ENCODE peak calls at places on chromosomes 6 and 20, in ten cellular contexts. One of them, this sample, is unnamed.

GRCh38 chr6:113607821-113608545 is 249.2 kb upstream of the MARCKS start:
- DNase-seq in left ventricle myocardium superior: no peak
- DNase-seq in COR-L47: no peak
- DNase-seq in dorsolateral prefrontal cortex: no peak
- DNase-seq in progenitor cell of endocrine pancreas: no peak
- DNase-seq in brain microvascular endothelial cell: no peak
- DNase-seq in Calu3: no peak
- DNase-seq in amniotic stem cell: no peak
- DNase-seq in nephron progenitor cell: no peak
- DNase-seq in breast epithelium: no peak
- DNase-seq in this sample: no peak

GRCh38 chr20:44028868-44029847 is 114.5 kb downstream of the TOX2 start:
- DNase-seq in left ventricle myocardium superior: no peak
- DNase-seq in COR-L47: no peak
- DNase-seq in dorsolateral prefrontal cortex: no peak
- DNase-seq in progenitor cell of endocrine pancreas: no peak
- DNase-seq in brain microvascular endothelial cell: no peak
- DNase-seq in Calu3: no peak
- DNase-seq in amniotic stem cell: no peak
- DNase-seq in nephron progenitor cell: no peak
- DNase-seq in breast epithelium: no peak
- DNase-seq in this sample: no peak

GRCh38 chr20:13883425-13883824 is 98.6 kb downstream of the NDUFAF5 start:
- DNase-seq in left ventricle myocardium superior: no peak
- DNase-seq in COR-L47: peak
- DNase-seq in dorsolateral prefrontal cortex: no peak
- DNase-seq in progenitor cell of endocrine pancreas: no peak
- DNase-seq in brain microvascular endothelial cell: no peak
- DNase-seq in Calu3: no peak
- DNase-seq in amniotic stem cell: no peak
- DNase-seq in nephron progenitor cell: no peak
- DNase-seq in breast epithelium: no peak
- DNase-seq in this sample: no peak

GRCh38 chr6:133888931-133889556 is at the start of gene TCF21:
- DNase-seq in left ventricle myocardium superior: peak
- DNase-seq in COR-L47: no peak
- DNase-seq in dorsolateral prefrontal cortex: no peak
- DNase-seq in progenitor cell of endocrine pancreas: no peak
- DNase-seq in brain microvascular endothelial cell: no peak
- DNase-seq in Calu3: no peak
- DNase-seq in amniotic stem cell: peak
- DNase-seq in nephron progenitor cell: peak
- DNase-seq in breast epithelium: no peak
- DNase-seq in this sample: peak

GRCh38 chr6:80767808-80768207 is 661.3 kb downstream of the BCKDHB start:
- DNase-seq in left ventricle myocardium superior: peak
- DNase-seq in COR-L47: no peak
- DNase-seq in dorsolateral prefrontal cortex: no peak
- DNase-seq in progenitor cell of endocrine pancreas: no peak
- DNase-seq in brain microvascular endothelial cell: peak
- DNase-seq in Calu3: peak
- DNase-seq in amniotic stem cell: peak
- DNase-seq in nephron progenitor cell: no peak
- DNase-seq in breast epithelium: no peak
- DNase-seq in this sample: peak

GRCh38 chr6:47242483-47243386 is 67.0 kb downstream of the TNFRSF21 start:
- DNase-seq in left ventricle myocardium superior: peak
- DNase-seq in COR-L47: peak
- DNase-seq in dorsolateral prefrontal cortex: peak
- DNase-seq in progenitor cell of endocrine pancreas: no peak
- DNase-seq in brain microvascular endothelial cell: peak
- DNase-seq in Calu3: peak
- DNase-seq in amniotic stem cell: peak
- DNase-seq in nephron progenitor cell: peak
- DNase-seq in breast epithelium: peak
- DNase-seq in this sample: peak

GRCh38 chr6:34143196-34143883 is 2.5 kb downstream of the GRM4 start:
- DNase-seq in left ventricle myocardium superior: no peak
- DNase-seq in COR-L47: no peak
- DNase-seq in dorsolateral prefrontal cortex: no peak
- DNase-seq in progenitor cell of endocrine pancreas: no peak
- DNase-seq in brain microvascular endothelial cell: no peak
- DNase-seq in Calu3: no peak
- DNase-seq in amniotic stem cell: no peak
- DNase-seq in nephron progenitor cell: no peak
- DNase-seq in breast epithelium: no peak
- DNase-seq in this sample: no peak

GRCh38 chr20:14445902-14446301 is 108.5 kb upstream of the FLRT3 start:
- DNase-seq in left ventricle myocardium superior: no peak
- DNase-seq in COR-L47: no peak
- DNase-seq in dorsolateral prefrontal cortex: no peak
- DNase-seq in progenitor cell of endocrine pancreas: no peak
- DNase-seq in brain microvascular endothelial cell: no peak
- DNase-seq in Calu3: no peak
- DNase-seq in amniotic stem cell: no peak
- DNase-seq in nephron progenitor cell: no peak
- DNase-seq in breast epithelium: no peak
- DNase-seq in this sample: no peak

GRCh38 chr20:32645134-32645533 is 28.6 kb downstream of the C20orf203 start:
- DNase-seq in left ventricle myocardium superior: no peak
- DNase-seq in COR-L47: no peak
- DNase-seq in dorsolateral prefrontal cortex: no peak
- DNase-seq in progenitor cell of endocrine pancreas: no peak
- DNase-seq in brain microvascular endothelial cell: no peak
- DNase-seq in Calu3: no peak
- DNase-seq in amniotic stem cell: no peak
- DNase-seq in nephron progenitor cell: no peak
- DNase-seq in breast epithelium: no peak
- DNase-seq in this sample: no peak

GRCh38 chr6:30725713-30726505 is 5.8 kb downstream of the TUBB start:
- DNase-seq in left ventricle myocardium superior: no peak
- DNase-seq in COR-L47: no peak
- DNase-seq in dorsolateral prefrontal cortex: no peak
- DNase-seq in progenitor cell of endocrine pancreas: no peak
- DNase-seq in brain microvascular endothelial cell: no peak
- DNase-seq in Calu3: no peak
- DNase-seq in amniotic stem cell: no peak
- DNase-seq in nephron progenitor cell: no peak
- DNase-seq in breast epithelium: no peak
- DNase-seq in this sample: peak

GRCh38 chr20:44891826-44892225 is 6.3 kb downstream of the YWHAB start:
- DNase-seq in left ventricle myocardium superior: no peak
- DNase-seq in COR-L47: no peak
- DNase-seq in dorsolateral prefrontal cortex: no peak
- DNase-seq in progenitor cell of endocrine pancreas: no peak
- DNase-seq in brain microvascular endothelial cell: no peak
- DNase-seq in Calu3: no peak
- DNase-seq in amniotic stem cell: no peak
- DNase-seq in nephron progenitor cell: no peak
- DNase-seq in breast epithelium: no peak
- DNase-seq in this sample: no peak

GRCh38 chr20:60057866-60058807 is 99.9 kb downstream of the CDH26 start:
- DNase-seq in left ventricle myocardium superior: peak
- DNase-seq in COR-L47: no peak
- DNase-seq in dorsolateral prefrontal cortex: no peak
- DNase-seq in progenitor cell of endocrine pancreas: no peak
- DNase-seq in brain microvascular endothelial cell: peak
- DNase-seq in Calu3: no peak
- DNase-seq in amniotic stem cell: no peak
- DNase-seq in nephron progenitor cell: peak
- DNase-seq in breast epithelium: no peak
- DNase-seq in this sample: peak

GRCh38 chr20:15396900-15397299 is 1059.5 kb upstream of the FLRT3 start:
- DNase-seq in left ventricle myocardium superior: no peak
- DNase-seq in COR-L47: no peak
- DNase-seq in dorsolateral prefrontal cortex: no peak
- DNase-seq in progenitor cell of endocrine pancreas: no peak
- DNase-seq in brain microvascular endothelial cell: peak
- DNase-seq in Calu3: no peak
- DNase-seq in amniotic stem cell: no peak
- DNase-seq in nephron progenitor cell: no peak
- DNase-seq in breast epithelium: no peak
- DNase-seq in this sample: no peak

GRCh38 chr20:5393218-5393870 is 76.6 kb upstream of the PROKR2 start:
- DNase-seq in left ventricle myocardium superior: no peak
- DNase-seq in COR-L47: no peak
- DNase-seq in dorsolateral prefrontal cortex: no peak
- DNase-seq in progenitor cell of endocrine pancreas: no peak
- DNase-seq in brain microvascular endothelial cell: no peak
- DNase-seq in Calu3: no peak
- DNase-seq in amniotic stem cell: no peak
- DNase-seq in nephron progenitor cell: no peak
- DNase-seq in breast epithelium: no peak
- DNase-seq in this sample: no peak

GRCh38 chr6:43499028-43499815 is 10.9 kb downstream of the LRRC73 start:
- DNase-seq in left ventricle myocardium superior: no peak
- DNase-seq in COR-L47: no peak
- DNase-seq in dorsolateral prefrontal cortex: no peak
- DNase-seq in progenitor cell of endocrine pancreas: no peak
- DNase-seq in brain microvascular endothelial cell: no peak
- DNase-seq in Calu3: no peak
- DNase-seq in amniotic stem cell: no peak
- DNase-seq in nephron progenitor cell: no peak
- DNase-seq in breast epithelium: no peak
- DNase-seq in this sample: no peak

GRCh38 chr20:20233041-20233514 is 134.8 kb upstream of the INSM1 start:
- DNase-seq in left ventricle myocardium superior: no peak
- DNase-seq in COR-L47: no peak
- DNase-seq in dorsolateral prefrontal cortex: no peak
- DNase-seq in progenitor cell of endocrine pancreas: no peak
- DNase-seq in brain microvascular endothelial cell: no peak
- DNase-seq in Calu3: no peak
- DNase-seq in amniotic stem cell: no peak
- DNase-seq in nephron progenitor cell: no peak
- DNase-seq in breast epithelium: no peak
- DNase-seq in this sample: no peak

GRCh38 chr6:157991067-157991432 is 9.4 kb downstream of the SYNJ2 start:
- DNase-seq in left ventricle myocardium superior: no peak
- DNase-seq in COR-L47: no peak
- DNase-seq in dorsolateral prefrontal cortex: no peak
- DNase-seq in progenitor cell of endocrine pancreas: no peak
- DNase-seq in brain microvascular endothelial cell: no peak
- DNase-seq in Calu3: no peak
- DNase-seq in amniotic stem cell: no peak
- DNase-seq in nephron progenitor cell: no peak
- DNase-seq in breast epithelium: no peak
- DNase-seq in this sample: no peak

GRCh38 chr6:46302816-46303215 is 132.0 kb upstream of the ENPP5 start:
- DNase-seq in left ventricle myocardium superior: no peak
- DNase-seq in COR-L47: no peak
- DNase-seq in dorsolateral prefrontal cortex: no peak
- DNase-seq in progenitor cell of endocrine pancreas: no peak
- DNase-seq in brain microvascular endothelial cell: no peak
- DNase-seq in Calu3: no peak
- DNase-seq in amniotic stem cell: no peak
- DNase-seq in nephron progenitor cell: no peak
- DNase-seq in breast epithelium: no peak
- DNase-seq in this sample: no peak

GRCh38 chr6:81814365-81815109 is 62.1 kb upstream of the TENT5A start:
- DNase-seq in left ventricle myocardium superior: no peak
- DNase-seq in COR-L47: no peak
- DNase-seq in dorsolateral prefrontal cortex: no peak
- DNase-seq in progenitor cell of endocrine pancreas: no peak
- DNase-seq in brain microvascular endothelial cell: no peak
- DNase-seq in Calu3: peak
- DNase-seq in amniotic stem cell: no peak
- DNase-seq in nephron progenitor cell: no peak
- DNase-seq in breast epithelium: no peak
- DNase-seq in this sample: no peak

GRCh38 chr6:158649289-158650143 is at the start of gene SYTL3:
- DNase-seq in left ventricle myocardium superior: no peak
- DNase-seq in COR-L47: no peak
- DNase-seq in dorsolateral prefrontal cortex: no peak
- DNase-seq in progenitor cell of endocrine pancreas: no peak
- DNase-seq in brain microvascular endothelial cell: peak
- DNase-seq in Calu3: peak
- DNase-seq in amniotic stem cell: no peak
- DNase-seq in nephron progenitor cell: no peak
- DNase-seq in breast epithelium: no peak
- DNase-seq in this sample: peak

This sample was measured in astrocyte of the spinal cord.